ENCODE peak calls at places on chromosomes 13 and 19, in eight cellular contexts. A is astrocyte of the spinal cord, Y is cardiac fibroblast, M is fibroblast of pulmonary artery, D is psoas muscle, T is PC-3, F is fibroblast of mammary gland, G is SK-N-SH. Z is an unnamed sample.

GRCh38 chr19:17447704-17448189 is 721 bp downstream of the TMEM221 start:
- DNase-seq in A (no peak), Y (no peak), M (no peak), D (no peak), T (no peak), F (no peak), G (no peak), Z (no peak)

GRCh38 chr19:54248016-54248601 is 5.5 kb upstream of the LILRA6 start:
- DNase-seq in A (no peak), Y (peak), M (peak), D (no peak), T (no peak), F (peak), G (no peak), Z (peak)

GRCh38 chr13:95392597-95392996 is 91.3 kb upstream of the ABCC4 start:
- DNase-seq in A (no peak), Y (no peak), M (no peak), D (no peak), T (no peak), F (no peak), G (no peak), Z (no peak)

GRCh38 chr13:112065521-112065866 is 1.5 kb upstream of the SOX1 start:
- DNase-seq in A (no peak), Y (no peak), M (no peak), D (no peak), T (no peak), F (no peak), G (no peak), Z (no peak)

GRCh38 chr13:56338421-56338820 is 802.3 kb upstream of the PRR20A start:
- DNase-seq in A (no peak), Y (no peak), M (no peak), D (no peak), T (no peak), F (no peak), G (no peak), Z (no peak)

GRCh38 chr13:112067121-112067741 is at the start of gene SOX1:
- DNase-seq in A (peak), Y (no peak), M (no peak), D (no peak), T (no peak), F (no peak), G (no peak), Z (no peak)

GRCh38 chr19:29278716-29279115 is 65.8 kb upstream of the UQCRFS1 start:
- DNase-seq in A (no peak), Y (no peak), M (no peak), D (no peak), T (no peak), F (no peak), G (no peak), Z (no peak)

GRCh38 chr19:14467816-14468215 is 7.3 kb downstream of the PTGER1 start:
- DNase-seq in A (no peak), Y (no peak), M (no peak), D (no peak), T (peak), F (no peak), G (no peak), Z (no peak)

GRCh38 chr19:50826492-50827240 is 3.1 kb upstream of the KLK1 start:
- DNase-seq in A (no peak), Y (no peak), M (no peak), D (no peak), T (no peak), F (no peak), G (no peak), Z (no peak)

GRCh38 chr19:1567848-1568227 is 287 bp downstream of the MEX3D start:
- DNase-seq in A (no peak), Y (no peak), M (no peak), D (no peak), T (no peak), F (no peak), G (peak), Z (no peak)

GRCh38 chr13:75637101-75637774 is 1.1 kb downstream of the LMO7 start:
- DNase-seq in A (peak), Y (no peak), M (no peak), D (no peak), T (no peak), F (peak), G (peak), Z (no peak)

GRCh38 chr19:31127132-31127967 is 221.9 kb downstream of the TSHZ3 start:
- DNase-seq in A (peak), Y (peak), M (peak), D (no peak), T (peak), F (peak), G (no peak), Z (no peak)

GRCh38 chr13:110405597-110406450 is 98.7 kb downstream of the COL4A2 start:
- DNase-seq in A (peak), Y (peak), M (peak), D (no peak), T (no peak), F (peak), G (no peak), Z (no peak)

GRCh38 chr13:96822900-96823299 is 171.4 kb downstream of the OXGR1 start:
- DNase-seq in A (no peak), Y (no peak), M (peak), D (no peak), T (peak), F (peak), G (peak), Z (peak)

GRCh38 chr19:3135961-3136683 is at the start of gene GNA15:
- DNase-seq in A (no peak), Y (no peak), M (no peak), D (no peak), T (no peak), F (no peak), G (no peak), Z (peak)

GRCh38 chr13:91154553-91154952 is 192.9 kb upstream of the MIR17HG start:
- DNase-seq in A (no peak), Y (no peak), M (no peak), D (no peak), T (no peak), F (no peak), G (no peak), Z (no peak)

GRCh38 chr13:33953203-33953602 is 135.3 kb downstream of the RFC3 start:
- DNase-seq in A (peak), Y (peak), M (peak), D (no peak), T (peak), F (peak), G (no peak), Z (no peak)

GRCh38 chr13:77048592-77048991 is 21.6 kb upstream of the FBXL3 start:
- DNase-seq in A (no peak), Y (no peak), M (no peak), D (no peak), T (no peak), F (no peak), G (no peak), Z (no peak)

GRCh38 chr19:18069383-18069782 is 17.4 kb downstream of the IL12RB1 start:
- DNase-seq in A (no peak), Y (no peak), M (no peak), D (no peak), T (no peak), F (no peak), G (peak), Z (no peak)

GRCh38 chr13:113412440-113412839 is 40.8 kb downstream of the ADPRHL1 start:
- DNase-seq in A (no peak), Y (no peak), M (no peak), D (no peak), T (no peak), F (no peak), G (no peak), Z (no peak)

GRCh38 chr19:47225746-47226425 is 5.1 kb downstream of the BBC3 start:
- DNase-seq in A (peak), Y (peak), M (peak), D (peak), T (peak), F (peak), G (peak), Z (peak)

GRCh38 chr19:17889609-17890214 is 18.0 kb downstream of the SLC5A5 start:
- DNase-seq in A (peak), Y (peak), M (peak), D (no peak), T (peak), F (peak), G (no peak), Z (no peak)

GRCh38 chr19:29662604-29663404 is 2.5 kb upstream of the PLEKHF1 start:
- DNase-seq in A (peak), Y (peak), M (peak), D (peak), T (peak), F (peak), G (no peak), Z (no peak)

GRCh38 chr13:37326319-37326718 is 220.9 kb upstream of the CSNK1A1L start:
- DNase-seq in A (no peak), Y (peak), M (peak), D (no peak), T (no peak), F (peak), G (no peak), Z (no peak)

GRCh38 chr19:23817519-23817918 is 58.8 kb upstream of the ZNF681 start:
- DNase-seq in A (no peak), Y (no peak), M (peak), D (no peak), T (peak), F (peak), G (peak), Z (peak)

GRCh38 chr13:49343731-49344130 is 96.0 kb downstream of the CDADC1 start:
- DNase-seq in A (no peak), Y (no peak), M (no peak), D (no peak), T (no peak), F (no peak), G (no peak), Z (no peak)

GRCh38 chr19:49915271-49915670 is 13.7 kb upstream of the ATF5 start:
- DNase-seq in A (no peak), Y (no peak), M (no peak), D (no peak), T (no peak), F (no peak), G (no peak), Z (no peak)

GRCh38 chr13:39538826-39539555 is 64.0 kb downstream of the LHFPL6 start:
- DNase-seq in A (peak), Y (no peak), M (no peak), D (no peak), T (peak), F (peak), G (no peak), Z (no peak)

GRCh38 chr13:101258071-101258470 is 158.2 kb downstream of the NALCN start:
- DNase-seq in A (peak), Y (peak), M (peak), D (no peak), T (peak), F (peak), G (no peak), Z (peak)

GRCh38 chr19:15248648-15249559 is 16.7 kb upstream of the EPHX3 start:
- DNase-seq in A (peak), Y (peak), M (peak), D (peak), T (peak), F (peak), G (no peak), Z (no peak)

GRCh38 chr13:51643882-51644281 is 59.6 kb downstream of the WDFY2 start:
- DNase-seq in A (peak), Y (peak), M (peak), D (no peak), T (peak), F (peak), G (no peak), Z (no peak)

GRCh38 chr19:9885077-9885552 is 50.0 kb downstream of the PIN1 start:
- DNase-seq in A (no peak), Y (peak), M (peak), D (peak), T (peak), F (peak), G (peak), Z (no peak)

GRCh38 chr19:42125536-42125935 is 6.7 kb downstream of the POU2F2 start:
- DNase-seq in A (no peak), Y (no peak), M (no peak), D (no peak), T (no peak), F (no peak), G (no peak), Z (no peak)

GRCh38 chr13:113053376-113053775 is 52.2 kb upstream of the F7 start:
- DNase-seq in A (no peak), Y (no peak), M (no peak), D (no peak), T (no peak), F (no peak), G (no peak), Z (no peak)

GRCh38 chr13:111368091-111368490 is 47.6 kb downstream of the TEX29 start:
- DNase-seq in A (no peak), Y (no peak), M (no peak), D (no peak), T (no peak), F (no peak), G (no peak), Z (no peak)

GRCh38 chr13:36051082-36051481 is 80.1 kb downstream of the DCLK1 start:
- DNase-seq in A (no peak), Y (no peak), M (no peak), D (no peak), T (no peak), F (peak), G (no peak), Z (no peak)

DNA sequence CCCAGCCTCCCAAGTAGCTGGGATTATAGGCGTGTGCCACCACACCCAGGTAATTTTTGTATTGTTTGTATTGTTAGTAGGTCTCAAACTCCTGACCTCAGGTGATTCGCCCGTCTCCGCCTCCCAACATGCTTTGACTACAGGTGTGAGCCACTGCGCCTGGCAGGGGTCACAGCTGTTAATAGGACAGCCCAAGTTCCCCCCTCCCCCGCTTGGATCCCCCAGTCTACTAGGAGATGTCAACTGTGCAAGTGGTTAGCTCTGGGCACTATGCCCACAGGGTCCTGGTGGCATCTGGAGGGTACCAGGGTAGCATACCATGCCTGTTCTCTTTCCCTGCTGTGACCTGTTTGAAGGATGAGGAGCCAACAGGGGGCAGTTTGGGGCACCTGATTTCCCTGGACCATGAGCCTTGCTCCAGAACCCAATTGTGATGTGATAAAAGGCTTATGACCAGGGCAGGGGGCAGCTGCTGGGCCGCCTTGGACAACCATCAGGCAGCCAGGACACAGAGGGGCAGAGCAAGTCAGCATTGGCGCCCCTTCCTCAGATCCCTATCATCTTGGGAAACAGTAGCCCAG is at the start of gene TSPAN16:
- DNase-seq in A (no peak), Y (no peak), M (no peak), D (no peak), T (no peak), F (no peak), G (peak), Z (no peak)
- TF ChIP-seq CTCF in A (peak), Y (no peak), M (peak), D (no peak), T (peak), F (no peak), G (peak), Z (no peak)

GRCh38 chr13:100235311-100235901 is 146.5 kb downstream of the PCCA start:
- DNase-seq in A (peak), Y (peak), M (peak), D (no peak), T (peak), F (peak), G (peak), Z (peak)

GRCh38 chr13:100229603-100230002 is 140.7 kb downstream of the PCCA start:
- DNase-seq in A (no peak), Y (no peak), M (no peak), D (no peak), T (no peak), F (no peak), G (no peak), Z (no peak)

GRCh38 chr13:100230813-100231575 is 142.1 kb downstream of the PCCA start:
- DNase-seq in A (no peak), Y (no peak), M (no peak), D (no peak), T (no peak), F (no peak), G (no peak), Z (peak)

GRCh38 chr13:100234006-100234405 is 145.1 kb downstream of the PCCA start:
- DNase-seq in A (no peak), Y (no peak), M (no peak), D (no peak), T (no peak), F (no peak), G (no peak), Z (no peak)

GRCh38 chr13:100234524-100235136 is 145.7 kb downstream of the PCCA start:
- DNase-seq in A (peak), Y (no peak), M (peak), D (no peak), T (no peak), F (peak), G (no peak), Z (no peak)
- H3K4me3 ChIP-seq in A (no peak), Y (no peak), M (no peak), D (no peak), T (no peak), F (no peak), G (no peak), Z (no peak)

DNA sequence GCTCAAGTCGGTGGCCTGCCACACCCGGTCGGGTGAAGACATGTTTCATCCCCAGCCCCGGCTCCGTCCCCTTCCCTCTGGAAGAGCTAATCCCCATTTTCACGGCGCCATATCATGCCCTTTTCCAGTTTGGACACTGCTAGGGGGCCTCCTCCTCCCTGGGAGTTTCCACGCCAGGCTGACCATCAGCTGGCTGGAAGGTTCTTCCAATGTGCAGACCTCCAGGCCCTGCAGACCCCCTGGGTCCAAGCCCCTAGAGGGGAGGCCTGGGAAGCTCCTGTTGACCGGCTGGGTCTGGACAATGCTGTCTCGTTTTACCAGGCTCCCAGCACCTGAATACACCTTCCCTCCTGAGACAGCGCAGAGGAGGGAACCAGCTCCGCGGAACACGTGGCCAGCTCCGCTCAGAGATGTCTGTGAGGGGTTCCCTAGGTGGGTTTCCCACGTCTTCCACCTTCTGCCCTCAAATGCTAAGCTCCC is 44.7 kb upstream of the RANBP3 start:
- DNase-seq in A (no peak), Y (no peak), M (no peak), D (no peak), T (no peak), F (no peak), G (no peak), Z (no peak)
- TF ChIP-seq CTCF in A (no peak), Y (no peak), M (no peak), D (no peak), T (peak), F (no peak), G (no peak), Z (no peak)

DNA sequence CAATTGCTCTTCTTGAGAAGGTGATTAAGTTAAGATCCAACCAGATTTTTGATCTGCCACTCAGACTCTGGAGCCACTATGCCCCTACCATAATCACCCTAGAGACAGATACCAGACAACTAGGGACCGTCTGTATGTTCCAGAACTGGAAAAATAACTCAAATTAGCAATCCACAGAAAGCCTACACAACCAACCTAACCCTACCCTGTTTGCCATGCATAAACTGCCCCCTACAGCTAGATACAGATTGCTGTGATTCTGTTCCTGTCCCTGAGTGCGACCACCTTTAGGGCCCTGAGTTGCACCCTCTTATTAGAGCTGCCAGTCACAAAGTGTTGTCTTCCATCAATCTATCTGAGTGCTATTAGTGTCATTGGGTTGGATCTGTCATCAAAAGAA is 929.8 kb upstream of the SLITRK1 start:
- DNase-seq in A (no peak), Y (no peak), M (no peak), D (no peak), T (no peak), F (no peak), G (no peak), Z (no peak)
- H3K4me3 ChIP-seq in A (no peak), Y (no peak), M (no peak), D (no peak), T (no peak), F (no peak), G (no peak), Z (no peak)

GRCh38 chr19:56304243-56304642 is 10.4 kb downstream of the ZSCAN5A start:
- DNase-seq in A (no peak), Y (no peak), M (no peak), D (no peak), T (no peak), F (no peak), G (no peak), Z (no peak)

GRCh38 chr19:56301886-56302620 is 12.6 kb downstream of the ZSCAN5A start:
- DNase-seq in A (no peak), Y (no peak), M (no peak), D (no peak), T (no peak), F (no peak), G (no peak), Z (no peak)

GRCh38 chr19:56297010-56297409 is 17.6 kb downstream of the ZSCAN5A start:
- DNase-seq in A (no peak), Y (no peak), M (no peak), D (no peak), T (no peak), F (no peak), G (no peak), Z (no peak)

GRCh38 chr19:56299688-56300087 is 15.0 kb downstream of the ZSCAN5A start:
- DNase-seq in A (no peak), Y (no peak), M (no peak), D (no peak), T (no peak), F (no peak), G (no peak), Z (no peak)

GRCh38 chr19:56301152-56301551 is 13.5 kb downstream of the ZSCAN5A start:
- DNase-seq in A (no peak), Y (peak), M (peak), D (no peak), T (peak), F (no peak), G (no peak), Z (no peak)
- TF ChIP-seq CTCF in A (no peak), Y (peak), M (peak), D (no peak), T (peak), F (peak), G (peak), Z (no peak)

GRCh38 chr13:67228031-67228430 is 2.1 kb downstream of the PCDH9 start:
- DNase-seq in A (no peak), Y (peak), M (no peak), D (no peak), T (no peak), F (no peak), G (no peak), Z (no peak)
- H3K4me3 ChIP-seq in A (peak), Y (peak), M (peak), D (peak), T (no peak), F (peak), G (no peak), Z (no peak)

Z was measured in GM12865.